ENCODE peak calls at places on chromosomes 3 and 15, in four cellular contexts. One of them, this sample, is unnamed.

GRCh38 chr3:62164746-62165145 is 208.6 kb downstream of the FEZF2 start:
- ATAC-seq in upper lobe of left lung: no peak
- ATAC-seq in activated naive CD4-positive, alpha-beta T cell treated with anti-CD3 and anti-CD28 coated beads, Interleukin-2, amount 50 U/mL, for 72 hours: no peak
- ATAC-seq in A549: no peak
- ATAC-seq in this sample: no peak

GRCh38 chr3:127518456-127519081 is 72.0 kb downstream of the TPRA1 start:
- ATAC-seq in A549: no peak
- ATAC-seq in activated naive CD4-positive, alpha-beta T cell treated with anti-CD3 and anti-CD28 coated beads, Interleukin-2, amount 50 U/mL, for 72 hours: no peak
- ATAC-seq in upper lobe of left lung: no peak
- ATAC-seq in this sample: no peak

GRCh38 chr3:8327739-8328138 is 173.9 kb upstream of the LMCD1 start:
- ATAC-seq in activated naive CD4-positive, alpha-beta T cell treated with anti-CD3 and anti-CD28 coated beads, Interleukin-2, amount 50 U/mL, for 72 hours: no peak
- ATAC-seq in A549: no peak
- ATAC-seq in upper lobe of left lung: no peak
- ATAC-seq in this sample: no peak

GRCh38 chr15:73601449-73602425 is 31.5 kb downstream of the NPTN start:
- ATAC-seq in A549: peak
- ATAC-seq in upper lobe of left lung: peak
- ATAC-seq in activated naive CD4-positive, alpha-beta T cell treated with anti-CD3 and anti-CD28 coated beads, Interleukin-2, amount 50 U/mL, for 72 hours: no peak
- ATAC-seq in this sample: peak

GRCh38 chr15:40301467-40302179 is 6.1 kb downstream of the PLCB2 start:
- ATAC-seq in activated naive CD4-positive, alpha-beta T cell treated with anti-CD3 and anti-CD28 coated beads, Interleukin-2, amount 50 U/mL, for 72 hours: no peak
- ATAC-seq in A549: no peak
- ATAC-seq in upper lobe of left lung: no peak
- ATAC-seq in this sample: no peak

GRCh38 chr3:71092665-71093064 is 490.9 kb downstream of the FOXP1 start:
- ATAC-seq in activated naive CD4-positive, alpha-beta T cell treated with anti-CD3 and anti-CD28 coated beads, Interleukin-2, amount 50 U/mL, for 72 hours: no peak
- ATAC-seq in upper lobe of left lung: no peak
- ATAC-seq in A549: no peak
- ATAC-seq in this sample: no peak

GRCh38 chr15:95869920-95870319 is 460.6 kb upstream of the NR2F2 start:
- ATAC-seq in upper lobe of left lung: no peak
- ATAC-seq in activated naive CD4-positive, alpha-beta T cell treated with anti-CD3 and anti-CD28 coated beads, Interleukin-2, amount 50 U/mL, for 72 hours: no peak
- ATAC-seq in A549: no peak
- ATAC-seq in this sample: no peak

GRCh38 chr3:46908294-46908985 is 30.9 kb downstream of the PTH1R start:
- ATAC-seq in activated naive CD4-positive, alpha-beta T cell treated with anti-CD3 and anti-CD28 coated beads, Interleukin-2, amount 50 U/mL, for 72 hours: no peak
- ATAC-seq in A549: peak
- ATAC-seq in upper lobe of left lung: peak
- ATAC-seq in this sample: no peak

GRCh38 chr3:197306374-197307086 is 8.1 kb upstream of the DLG1 start:
- ATAC-seq in upper lobe of left lung: no peak
- ATAC-seq in A549: peak
- ATAC-seq in activated naive CD4-positive, alpha-beta T cell treated with anti-CD3 and anti-CD28 coated beads, Interleukin-2, amount 50 U/mL, for 72 hours: no peak
- ATAC-seq in this sample: peak

GRCh38 chr3:11908981-11909698 is 62.5 kb upstream of the TAMM41 start:
- ATAC-seq in activated naive CD4-positive, alpha-beta T cell treated with anti-CD3 and anti-CD28 coated beads, Interleukin-2, amount 50 U/mL, for 72 hours: no peak
- ATAC-seq in upper lobe of left lung: no peak
- ATAC-seq in A549: no peak
- ATAC-seq in this sample: no peak

GRCh38 chr15:87713405-87713995 is 543.0 kb downstream of the NTRK3 start:
- ATAC-seq in activated naive CD4-positive, alpha-beta T cell treated with anti-CD3 and anti-CD28 coated beads, Interleukin-2, amount 50 U/mL, for 72 hours: no peak
- ATAC-seq in upper lobe of left lung: no peak
- ATAC-seq in A549: no peak
- ATAC-seq in this sample: no peak

GRCh38 chr3:48931944-48932580 is 13.4 kb downstream of the ARIH2 start:
- ATAC-seq in upper lobe of left lung: no peak
- ATAC-seq in activated naive CD4-positive, alpha-beta T cell treated with anti-CD3 and anti-CD28 coated beads, Interleukin-2, amount 50 U/mL, for 72 hours: peak
- ATAC-seq in A549: no peak
- ATAC-seq in this sample: no peak

GRCh38 chr3:9028134-9028533 is 64.9 kb upstream of the RAD18 start:
- ATAC-seq in activated naive CD4-positive, alpha-beta T cell treated with anti-CD3 and anti-CD28 coated beads, Interleukin-2, amount 50 U/mL, for 72 hours: no peak
- ATAC-seq in A549: no peak
- ATAC-seq in upper lobe of left lung: peak
- ATAC-seq in this sample: peak

GRCh38 chr3:7720649-7721048 is 781.0 kb upstream of the LMCD1 start:
- ATAC-seq in A549: no peak
- ATAC-seq in activated naive CD4-positive, alpha-beta T cell treated with anti-CD3 and anti-CD28 coated beads, Interleukin-2, amount 50 U/mL, for 72 hours: no peak
- ATAC-seq in upper lobe of left lung: no peak
- ATAC-seq in this sample: no peak

GRCh38 chr3:135739755-135740154 is 225.8 kb upstream of the PPP2R3A start:
- ATAC-seq in upper lobe of left lung: no peak
- ATAC-seq in activated naive CD4-positive, alpha-beta T cell treated with anti-CD3 and anti-CD28 coated beads, Interleukin-2, amount 50 U/mL, for 72 hours: no peak
- ATAC-seq in A549: no peak
- ATAC-seq in this sample: no peak

GRCh38 chr3:66534304-66534703 is 33.5 kb upstream of the LRIG1 start:
- ATAC-seq in activated naive CD4-positive, alpha-beta T cell treated with anti-CD3 and anti-CD28 coated beads, Interleukin-2, amount 50 U/mL, for 72 hours: no peak
- ATAC-seq in upper lobe of left lung: no peak
- ATAC-seq in A549: no peak
- ATAC-seq in this sample: no peak

GRCh38 chr15:99983171-99983891 is 250.1 kb upstream of the LYSMD4 start:
- ATAC-seq in A549: no peak
- ATAC-seq in activated naive CD4-positive, alpha-beta T cell treated with anti-CD3 and anti-CD28 coated beads, Interleukin-2, amount 50 U/mL, for 72 hours: no peak
- ATAC-seq in upper lobe of left lung: no peak
- ATAC-seq in this sample: no peak